ENCODE peak calls at places on chromosomes 5 and 9, in four cellular contexts. E is stimulated activated CD4-positive, alpha-beta T cell treated with anti-CD3 and anti-CD28 coated beads, Interleukin-12 subunit alpha, Interleukin-12 subunit beta, amount 100 ng/mL, for 4 hours; V is fibroblast of the conjunctiva; Q is K562. O is an unnamed sample.

GRCh38 chr5:997001-997474 is 11.6 kb upstream of the NKD2 start:
- DNase-seq in E (no peak), V (no peak), Q (peak; percentile 44), O (no peak)

GRCh38 chr5:145295236-145295635 is 539.9 kb downstream of the PRELID2 start:
- DNase-seq in E (no peak), V (no peak), Q (no peak), O (no peak)

GRCh38 chr5:38979535-38979934 is 94.7 kb downstream of the RICTOR start:
- DNase-seq in E (no peak), V (no peak), Q (no peak), O (no peak)

GRCh38 chr5:34563951-34564705 is 92.0 kb upstream of the RAI14 start:
- DNase-seq in E (no peak), V (no peak), Q (peak; percentile 12), O (peak; percentile 56)

GRCh38 chr5:91898865-91899264 is 515.7 kb upstream of the ARRDC3 start:
- DNase-seq in E (no peak), V (no peak), Q (no peak), O (no peak)

GRCh38 chr9:129497064-129497836 is 123.7 kb downstream of the C9orf50 start:
- DNase-seq in E (no peak), V (no peak), Q (peak; percentile 8), O (no peak)

GRCh38 chr5:167050568-167051214 is 1240.8 kb upstream of the WWC1 start:
- DNase-seq in E (no peak), V (peak; percentile 13), Q (no peak), O (no peak)

GRCh38 chr9:95570150-95570549 is 53.4 kb upstream of the PTCH1 start:
- DNase-seq in E (no peak), V (no peak), Q (no peak), O (peak; percentile 46)

GRCh38 chr5:141525659-141526058 is 36.8 kb downstream of the PCDHGC5 start:
- DNase-seq in E (no peak), V (no peak), Q (no peak), O (no peak)

GRCh38 chr9:133238851-133239532 is 29.9 kb upstream of the OBP2B start:
- DNase-seq in E (peak; percentile 62), V (peak; percentile 28), Q (peak; percentile 92), O (peak; percentile 64)

GRCh38 chr9:135887021-135887507 is 20.3 kb downstream of the CAMSAP1 start:
- DNase-seq in E (no peak), V (no peak), Q (no peak), O (peak; percentile 43)

GRCh38 chr5:29548262-29548661 is 1645.2 kb upstream of the CDH6 start:
- DNase-seq in E (no peak), V (no peak), Q (no peak), O (no peak)

GRCh38 chr5:134837530-134838181 is 8.1 kb upstream of the C5orf24 start:
- DNase-seq in E (no peak), V (no peak), Q (no peak), O (no peak)

GRCh38 chr9:82665324-82665723 is 397.6 kb downstream of the RASEF start:
- DNase-seq in E (no peak), V (no peak), Q (no peak), O (no peak)

GRCh38 chr5:153222956-153223355 is 267.5 kb upstream of the GRIA1 start:
- DNase-seq in E (no peak), V (no peak), Q (no peak), O (peak; percentile 80)

GRCh38 chr9:105187781-105188180 is 56.7 kb upstream of the SLC44A1 start:
- DNase-seq in E (no peak), V (peak; percentile 77), Q (no peak), O (peak; percentile 74)

GRCh38 chr5:93995126-93995621 is 253.8 kb upstream of the POU5F2 start:
- DNase-seq in E (no peak), V (peak; percentile 20), Q (no peak), O (peak; percentile 20)

GRCh38 chr5:154220625-154221024 is 30.1 kb downstream of the GALNT10 start:
- DNase-seq in E (no peak), V (no peak), Q (no peak), O (peak; percentile 93)

GRCh38 chr5:157548513-157549282 is 26.9 kb downstream of the ADAM19 start:
- DNase-seq in E (no peak), V (peak; percentile 82), Q (no peak), O (peak; percentile 84)

GRCh38 chr5:166369817-166370216 is 1921.6 kb upstream of the WWC1 start:
- DNase-seq in E (no peak), V (no peak), Q (no peak), O (no peak)

GRCh38 chr5:167945542-167946384 is 345.7 kb upstream of the WWC1 start:
- DNase-seq in E (no peak), V (peak; percentile 62), Q (no peak), O (peak; percentile 92)

GRCh38 chr5:25713259-25713658 is 1068.5 kb upstream of the CDH10 start:
- DNase-seq in E (no peak), V (no peak), Q (peak; percentile 1), O (no peak)

GRCh38 chr5:103357636-103358035 is 99.1 kb downstream of the MACIR start:
- DNase-seq in E (no peak), V (no peak), Q (no peak), O (no peak)

GRCh38 chr5:33205070-33205469 is 235.7 kb upstream of the TARS1 start:
- DNase-seq in E (no peak), V (no peak), Q (no peak), O (no peak)

GRCh38 chr5:73370620-73371583 is 77.7 kb downstream of the FOXD1 start:
- DNase-seq in E (no peak), V (peak; percentile 71), Q (no peak), O (peak; percentile 99)

GRCh38 chr9:131475111-131475955 is 27.4 kb upstream of the POMT1 start:
- DNase-seq in E (no peak), V (no peak), Q (no peak), O (no peak)

GRCh38 chr9:110183208-110184145 is 24.5 kb downstream of the C9orf152 start:
- DNase-seq in E (peak; percentile 32), V (peak; percentile 66), Q (peak; percentile 76), O (peak; percentile 77)

GRCh38 chr5:67149933-67150523 is 46.6 kb downstream of the CD180 start:
- DNase-seq in E (no peak), V (peak; percentile 22), Q (peak; percentile 9), O (peak; percentile 38)

GRCh38 chr9:16811987-16812685 is 58.3 kb downstream of the BNC2 start:
- DNase-seq in E (no peak), V (no peak), Q (no peak), O (no peak)

GRCh38 chr5:66713998-66714397 is 117.8 kb downstream of the MAST4 start:
- DNase-seq in E (no peak), V (no peak), Q (peak; percentile 2), O (peak; percentile 9)

GRCh38 chr5:122498163-122498562 is 186.1 kb downstream of the SNCAIP start:
- DNase-seq in E (no peak), V (no peak), Q (no peak), O (no peak)

GRCh38 chr5:3116366-3116765 is 364.9 kb upstream of the IRX2 start:
- DNase-seq in E (no peak), V (no peak), Q (no peak), O (no peak)

GRCh38 chr5:145925803-145926202 is 10.6 kb upstream of the SH3RF2 start:
- DNase-seq in E (no peak), V (peak; percentile 30), Q (no peak), O (peak; percentile 34)

GRCh38 chr5:9927521-9927997 is 297.4 kb upstream of the TAS2R1 start:
- DNase-seq in E (no peak), V (no peak), Q (no peak), O (peak; percentile 56)

O was measured in ELR.